ENCODE peak calls at places on chromosomes 12 and 14, in four cellular contexts. One of them, this sample, is unnamed.
A peak's percentile ranks its signal among the peaks of the same experiment; 100 is the strongest.

GRCh38 chr14:23559010-23559920 is 3.2 kb downstream of the THTPA start:
- DNase-seq in SK-N-SH: peak; percentile 76
- DNase-seq in GM12878: no peak
- DNase-seq in H1: no peak
- DNase-seq in this sample: peak; percentile 62

GRCh38 chr14:89618309-89618708 is 201.3 kb upstream of the FOXN3 start:
- DNase-seq in SK-N-SH: peak; percentile 38
- DNase-seq in GM12878: no peak
- DNase-seq in H1: no peak
- DNase-seq in this sample: no peak

GRCh38 chr12:14845350-14845750 is 2.0 kb upstream of the ART4 start:
- DNase-seq in SK-N-SH: peak; percentile 58
- DNase-seq in GM12878: no peak
- DNase-seq in H1: no peak
- DNase-seq in this sample: peak; percentile 5

GRCh38 chr14:104865631-104866441 is 768 bp downstream of the CEP170B start:
- DNase-seq in SK-N-SH: peak; percentile 80
- DNase-seq in GM12878: no peak
- DNase-seq in H1: no peak
- DNase-seq in this sample: no peak

GRCh38 chr12:103470664-103471063 is 25.1 kb downstream of the C12orf42 start:
- DNase-seq in SK-N-SH: no peak
- DNase-seq in GM12878: no peak
- DNase-seq in H1: no peak
- DNase-seq in this sample: no peak

GRCh38 chr14:74952697-74953484 is 2.5 kb downstream of the PGF start:
- DNase-seq in SK-N-SH: no peak
- DNase-seq in GM12878: no peak
- DNase-seq in H1: no peak
- DNase-seq in this sample: no peak

GRCh38 chr14:103057372-103058208 is at the start of gene CDC42BPB:
- DNase-seq in SK-N-SH: peak; percentile 98
- DNase-seq in GM12878: no peak
- DNase-seq in H1: peak; percentile 46
- DNase-seq in this sample: no peak

GRCh38 chr12:96210376-96211055 is 16.3 kb downstream of the ELK3 start:
- DNase-seq in SK-N-SH: no peak
- DNase-seq in GM12878: no peak
- DNase-seq in H1: no peak
- DNase-seq in this sample: no peak

GRCh38 chr14:22122227-22123187 is 448.9 kb upstream of the OR4E1 start:
- DNase-seq in SK-N-SH: no peak
- DNase-seq in GM12878: no peak
- DNase-seq in H1: no peak
- DNase-seq in this sample: no peak

GRCh38 chr14:60196291-60196690 is 31.1 kb upstream of the DHRS7 start:
- DNase-seq in SK-N-SH: no peak
- DNase-seq in GM12878: no peak
- DNase-seq in H1: no peak
- DNase-seq in this sample: no peak

GRCh38 chr12:10395390-10395998 is 5.7 kb upstream of the KLRK1 start:
- DNase-seq in SK-N-SH: no peak
- DNase-seq in GM12878: peak; percentile 60
- DNase-seq in H1: no peak
- DNase-seq in this sample: peak; percentile 81

GRCh38 chr12:79668113-79668512 is 22.7 kb downstream of the PAWR start:
- DNase-seq in SK-N-SH: no peak
- DNase-seq in GM12878: no peak
- DNase-seq in H1: no peak
- DNase-seq in this sample: no peak

DNA sequence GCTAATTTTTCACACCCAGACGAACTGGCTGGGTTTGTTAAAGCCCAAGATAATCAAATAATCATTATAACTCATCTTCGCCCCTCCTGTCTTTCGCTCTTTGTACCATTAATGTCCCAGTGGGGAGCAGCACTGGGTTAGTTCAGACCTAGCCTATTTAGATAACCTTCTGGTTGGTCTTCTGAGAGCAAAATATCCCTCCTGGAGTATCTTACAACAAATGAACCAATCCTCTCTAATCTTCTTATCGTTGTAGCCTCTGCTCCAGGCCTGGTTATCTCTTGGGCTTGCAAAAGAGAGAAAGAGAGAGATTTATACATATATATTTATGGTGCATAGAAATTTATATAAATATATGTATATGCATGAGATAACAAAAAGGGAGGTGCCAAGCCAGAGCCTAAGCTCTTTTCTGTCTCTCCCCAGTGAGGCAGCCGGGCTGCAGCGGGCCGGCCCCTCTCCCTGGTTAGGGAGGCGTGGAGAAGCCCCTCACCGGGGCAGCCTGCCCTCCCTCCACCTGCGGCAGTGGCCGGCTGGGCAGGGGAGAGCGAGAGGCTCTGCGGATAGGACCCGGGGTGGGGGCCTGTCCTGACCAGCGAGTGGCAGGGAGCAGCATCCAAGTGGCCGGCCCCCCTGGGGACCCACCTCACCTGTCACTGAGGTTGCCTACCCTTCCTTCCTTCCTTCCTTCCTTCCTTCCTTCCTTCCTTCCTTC is 202.0 kb upstream of the LHX5 start:
- DNase-seq in SK-N-SH: no peak
- DNase-seq in GM12878: no peak
- DNase-seq in H1: no peak
- DNase-seq in this sample: no peak
- TF ChIP-seq GABPA in SK-N-SH: no peak
- TF ChIP-seq GABPA in GM12878: no peak
- TF ChIP-seq GABPA in H1: no peak
- TF ChIP-seq GABPA in this sample: no peak

GRCh38 chr12:106125351-106126085 is 13.2 kb downstream of the NUAK1 start:
- DNase-seq in SK-N-SH: no peak
- DNase-seq in GM12878: no peak
- DNase-seq in H1: no peak
- DNase-seq in this sample: no peak

GRCh38 chr12:106130474-106131113 is 8.2 kb downstream of the NUAK1 start:
- DNase-seq in SK-N-SH: no peak
- DNase-seq in GM12878: no peak
- DNase-seq in H1: no peak
- DNase-seq in this sample: no peak

GRCh38 chr12:106126441-106127288 is 12.1 kb downstream of the NUAK1 start:
- DNase-seq in SK-N-SH: no peak
- DNase-seq in GM12878: no peak
- DNase-seq in H1: no peak
- DNase-seq in this sample: no peak

GRCh38 chr12:106128526-106129430 is 10.0 kb downstream of the NUAK1 start:
- DNase-seq in SK-N-SH: no peak
- DNase-seq in GM12878: no peak
- DNase-seq in H1: no peak
- DNase-seq in this sample: no peak

GRCh38 chr12:106127289-106128126 is 11.2 kb downstream of the NUAK1 start:
- DNase-seq in SK-N-SH: no peak
- DNase-seq in GM12878: no peak
- DNase-seq in H1: no peak
- DNase-seq in this sample: no peak
- H3K27ac ChIP-seq in SK-N-SH: peak overlapping the region; percentile 44
- H3K27ac ChIP-seq in GM12878: no peak overlapping the region
- H3K27ac ChIP-seq in H1: peak overlapping the region; percentile 7
- H3K27ac ChIP-seq in this sample: no peak overlapping the region

GRCh38 chr12:131093971-131094830 is 140.5 kb downstream of the ADGRD1 start:
- DNase-seq in SK-N-SH: no peak
- DNase-seq in GM12878: no peak
- DNase-seq in H1: no peak
- DNase-seq in this sample: no peak

GRCh38 chr12:131090254-131091210 is 136.8 kb downstream of the ADGRD1 start:
- DNase-seq in SK-N-SH: no peak
- DNase-seq in GM12878: no peak
- DNase-seq in H1: no peak
- DNase-seq in this sample: no peak

GRCh38 chr12:131091413-131091975 is 137.8 kb downstream of the ADGRD1 start:
- DNase-seq in SK-N-SH: no peak
- DNase-seq in GM12878: peak; percentile 80
- DNase-seq in H1: no peak
- DNase-seq in this sample: no peak

GRCh38 chr12:131092911-131093901 is 139.5 kb downstream of the ADGRD1 start:
- DNase-seq in SK-N-SH: no peak
- DNase-seq in GM12878: peak; percentile 98
- DNase-seq in H1: no peak
- DNase-seq in this sample: no peak

GRCh38 chr12:131091976-131092691 is 138.4 kb downstream of the ADGRD1 start:
- DNase-seq in SK-N-SH: no peak
- DNase-seq in GM12878: peak; percentile 38
- DNase-seq in H1: no peak
- DNase-seq in this sample: no peak
- TF ChIP-seq GABPA in SK-N-SH: no peak
- TF ChIP-seq GABPA in GM12878: no peak
- TF ChIP-seq GABPA in H1: no peak
- TF ChIP-seq GABPA in this sample: no peak

GRCh38 chr14:98175881-98176280 is 1096.1 kb downstream of the BCL11B start:
- DNase-seq in SK-N-SH: no peak
- DNase-seq in GM12878: no peak
- DNase-seq in H1: no peak
- DNase-seq in this sample: no peak
- H3K27ac ChIP-seq in SK-N-SH: no peak overlapping the region
- H3K27ac ChIP-seq in GM12878: no peak overlapping the region
- H3K27ac ChIP-seq in H1: no peak overlapping the region
- H3K27ac ChIP-seq in this sample: no peak overlapping the region